ENCODE peak calls at places on chromosomes 1 and 21, in eight cellular contexts. M is prostate gland; S is cerebellum; B is activated naive CD4-positive, alpha-beta T cell; O is globus pallidus; A is NCI-H2081; J is kidney glomerular epithelial cell; P is naive thymus-derived CD4-positive, alpha-beta T cell. C is an unnamed sample.

GRCh38 chr1:174519845-174520244 is 72.1 kb downstream of the GPR52 start:
- DNase-seq in O (peak), J (no peak), M (no peak), P (no peak), A (peak), B (no peak), S (peak), C (no peak)

GRCh38 chr1:111444031-111444430 is 5.0 kb downstream of the WDR77 start:
- DNase-seq in B (no peak), A (no peak), P (no peak), M (no peak), S (no peak), O (no peak), J (no peak), C (no peak)

GRCh38 chr1:225407755-225408154 is 20.1 kb downstream of the LBR start:
- DNase-seq in B (no peak), O (no peak), S (no peak), M (no peak), A (no peak), P (no peak), J (no peak), C (no peak)

GRCh38 chr1:33348676-33349080 is 27.8 kb upstream of the A3GALT2 start:
- DNase-seq in B (no peak), O (no peak), J (peak), A (no peak), S (no peak), P (peak), M (no peak), C (no peak)

GRCh38 chr21:34558166-34558565 is 46.2 kb upstream of the KCNE1 start:
- DNase-seq in B (no peak), M (no peak), O (no peak), S (no peak), A (no peak), P (no peak), J (no peak), C (no peak)

GRCh38 chr1:207088731-207089626 is at the start of gene C4BPB:
- DNase-seq in A (no peak), O (no peak), M (no peak), S (no peak), B (no peak), J (no peak), P (peak), C (no peak)

GRCh38 chr1:119674110-119674509 is 26.0 kb upstream of the ZNF697 start:
- DNase-seq in O (no peak), M (peak), A (no peak), P (no peak), J (peak), S (no peak), B (no peak), C (no peak)

GRCh38 chr1:70169018-70169839 is 36.1 kb downstream of the LRRC40 start:
- DNase-seq in O (no peak), B (no peak), S (no peak), M (no peak), P (no peak), J (no peak), A (no peak), C (no peak)

GRCh38 chr1:177383715-177384114 is 213.0 kb downstream of the BRINP2 start:
- DNase-seq in A (no peak), B (no peak), S (no peak), J (no peak), P (no peak), O (no peak), M (no peak), C (no peak)

GRCh38 chr1:105172803-105173202 is 1423.1 kb downstream of the AMY1C start:
- DNase-seq in M (no peak), S (no peak), P (no peak), J (no peak), O (no peak), B (no peak), A (peak), C (no peak)

GRCh38 chr1:119101563-119101962 is 38.9 kb downstream of the WARS2 start:
- DNase-seq in S (no peak), P (no peak), J (no peak), M (peak), B (no peak), A (no peak), O (no peak), C (no peak)

GRCh38 chr1:245875581-245876263 is 631.4 kb downstream of the SMYD3 start:
- DNase-seq in M (no peak), P (no peak), A (no peak), J (no peak), S (no peak), O (no peak), B (no peak), C (no peak)

GRCh38 chr1:205456383-205456867 is 580 bp upstream of the BLACAT1 start:
- DNase-seq in O (no peak), B (no peak), J (no peak), M (no peak), P (no peak), A (peak), S (peak), C (no peak)

GRCh38 chr1:208175508-208175895 is 68.7 kb downstream of the PLXNA2 start:
- DNase-seq in A (no peak), B (no peak), P (no peak), M (no peak), S (no peak), J (no peak), O (no peak), C (no peak)

GRCh38 chr1:67831850-67832513 is 1.3 kb downstream of the GNG12 start:
- DNase-seq in P (no peak), S (no peak), A (peak), O (peak), M (peak), J (peak), B (no peak), C (peak)

GRCh38 chr1:202728951-202729350 is 18.7 kb upstream of the SYT2 start:
- DNase-seq in A (no peak), M (no peak), S (no peak), J (no peak), O (no peak), B (no peak), P (no peak), C (no peak)

GRCh38 chr1:164771568-164772350 is 212.8 kb downstream of the PBX1 start:
- DNase-seq in J (peak), M (peak), S (no peak), B (no peak), P (no peak), A (no peak), O (no peak), C (no peak)

GRCh38 chr1:8742022-8742924 is 75.2 kb downstream of the RERE start:
- DNase-seq in S (no peak), J (no peak), P (no peak), M (no peak), A (no peak), B (no peak), O (no peak), C (no peak)

GRCh38 chr1:224380003-224380402 is 23.3 kb downstream of the CNIH4 start:
- DNase-seq in J (no peak), S (no peak), M (no peak), P (peak), O (peak), B (no peak), A (no peak), C (no peak)

GRCh38 chr21:31098576-31099005 is 60.3 kb upstream of the KRTAP19-8 start:
- DNase-seq in A (peak), S (peak), M (peak), B (peak), O (peak), P (peak), J (peak), C (peak)

C was measured in 8988T.